ENCODE peak calls at places on chromosomes 5 and 9, in four cellular contexts. L is A549, O is IMR-90, Q is K562. Z is an unnamed sample.
A peak's percentile ranks its signal among the peaks of the same experiment; 100 is the strongest.

GRCh38 chr5:142290574-142291299 is 34.1 kb downstream of the SPRY4 start:
- DNase-seq in L (no peak), O (peak; percentile 20), Q (no peak), Z (no peak)

GRCh38 chr5:38835887-38836286 is 9.9 kb upstream of the OSMR start:
- DNase-seq in L (no peak), O (peak; percentile 33), Q (no peak), Z (no peak)

GRCh38 chr9:91676042-91676441 is 252.4 kb upstream of the NFIL3 start:
- DNase-seq in L (peak; percentile 60), O (no peak), Q (no peak), Z (peak; percentile 3)

GRCh38 chr9:115730396-115730795 is 423.2 kb upstream of the PAPPA start:
- DNase-seq in L (no peak), O (no peak), Q (no peak), Z (no peak)

GRCh38 chr9:110213413-110214044 is 5.6 kb upstream of the C9orf152 start:
- DNase-seq in L (no peak), O (no peak), Q (no peak), Z (no peak)

GRCh38 chr9:97919217-97919813 is 3.0 kb downstream of the TRMO start:
- DNase-seq in L (no peak), O (no peak), Q (no peak), Z (no peak)

GRCh38 chr9:32550046-32550608 is 2.0 kb upstream of the SMIM27 start:
- DNase-seq in L (peak; percentile 20), O (peak; percentile 53), Q (no peak), Z (no peak)

GRCh38 chr9:19787672-19788071 is 1.2 kb downstream of the SLC24A2 start:
- DNase-seq in L (no peak), O (no peak), Q (no peak), Z (no peak)

GRCh38 chr9:134545213-134546211 is 96.1 kb upstream of the COL5A1 start:
- DNase-seq in L (no peak), O (peak; percentile 72), Q (no peak), Z (no peak)

GRCh38 chr5:177472460-177473441 is 683 bp downstream of the DBN1 start:
- DNase-seq in L (no peak), O (no peak), Q (peak; percentile 88), Z (no peak)

GRCh38 chr5:173940269-173940668 is 48.7 kb upstream of the C5orf47 start:
- DNase-seq in L (no peak), O (no peak), Q (no peak), Z (no peak)

GRCh38 chr9:83231039-83231438 is 168.1 kb upstream of the RASEF start:
- DNase-seq in L (no peak), O (no peak), Q (no peak), Z (no peak)

GRCh38 chr5:172958268-172959046 is 767 bp upstream of the RPL26L1 start:
- DNase-seq in L (peak; percentile 84), O (peak; percentile 41), Q (peak; percentile 97), Z (no peak)

GRCh38 chr5:72187388-72188070 is 80.3 kb downstream of the MAP1B start:
- DNase-seq in L (no peak), O (no peak), Q (peak; percentile 53), Z (no peak)

GRCh38 chr5:179862891-179863290 is 4.3 kb upstream of the MRNIP start:
- DNase-seq in L (no peak), O (no peak), Q (no peak), Z (no peak)

GRCh38 chr9:117334101-117334500 is 80.8 kb downstream of the ASTN2 start:
- DNase-seq in L (no peak), O (no peak), Q (no peak), Z (no peak)

GRCh38 chr5:93997562-93997961 is 256.2 kb upstream of the POU5F2 start:
- DNase-seq in L (no peak), O (peak; percentile 39), Q (no peak), Z (no peak)

GRCh38 chr5:93990504-93991085 is 249.2 kb upstream of the POU5F2 start:
- DNase-seq in L (no peak), O (peak; percentile 2), Q (no peak), Z (no peak)

GRCh38 chr5:93995126-93995621 is 253.8 kb upstream of the POU5F2 start:
- DNase-seq in L (no peak), O (no peak), Q (no peak), Z (peak; percentile 11)
- TF ChIP-seq ELK1 in L (no peak), O (no peak), Q (no peak), Z (no peak)

DNA sequence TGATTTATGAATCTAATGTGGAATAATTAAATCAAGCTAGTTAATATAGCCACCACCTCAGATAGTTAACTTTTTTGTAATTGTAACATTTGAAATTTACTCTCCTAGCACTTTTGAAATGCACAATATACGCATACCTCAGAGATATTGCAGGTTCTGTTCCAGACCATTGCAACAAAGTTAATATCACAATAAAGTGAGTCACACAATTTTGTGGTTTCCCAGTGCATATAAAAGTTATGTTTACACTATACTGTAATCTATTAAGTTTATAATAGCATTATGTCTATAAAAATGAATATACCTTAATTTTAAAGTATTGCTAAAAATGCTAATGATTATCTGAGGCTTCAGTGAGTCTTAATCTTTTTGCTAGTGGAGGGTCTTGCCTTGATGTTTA is 235.2 kb upstream of the ADAMTSL1 start:
- DNase-seq in L (no peak), O (peak; percentile 56), Q (no peak), Z (no peak)
- TF ChIP-seq ELK1 in L (no peak), O (no peak), Q (no peak), Z (no peak)

DNA sequence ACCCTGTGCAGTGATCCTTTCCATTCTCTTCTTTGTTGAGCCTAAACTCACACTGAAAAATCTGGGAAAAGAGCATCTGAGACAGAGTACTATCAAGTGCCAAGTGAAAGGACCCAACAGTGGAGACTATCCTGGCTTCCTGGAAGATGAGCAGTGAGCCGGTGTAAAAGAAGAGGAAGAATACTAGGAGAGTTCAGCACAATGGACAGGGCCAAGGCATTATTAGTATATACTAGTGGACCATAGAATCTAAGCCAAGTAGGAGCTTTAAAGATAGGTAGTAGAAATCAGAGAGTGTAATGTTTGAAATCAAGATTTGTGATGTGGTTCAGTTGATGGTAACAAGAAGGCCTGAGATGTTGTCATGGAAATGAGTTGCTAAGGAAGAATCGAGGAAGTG is 140.8 kb downstream of the CAMK4 start:
- DNase-seq in L (no peak), O (peak; percentile 17), Q (no peak), Z (no peak)
- TF ChIP-seq ELK1 in L (no peak), O (no peak), Q (no peak), Z (no peak)

GRCh38 chr9:129319076-129319937 is 141.2 kb upstream of the IER5L start:
- DNase-seq in L (no peak), O (no peak), Q (no peak), Z (no peak)
- TF ChIP-seq ELK1 in L (no peak), O (no peak), Q (no peak), Z (no peak)

DNA sequence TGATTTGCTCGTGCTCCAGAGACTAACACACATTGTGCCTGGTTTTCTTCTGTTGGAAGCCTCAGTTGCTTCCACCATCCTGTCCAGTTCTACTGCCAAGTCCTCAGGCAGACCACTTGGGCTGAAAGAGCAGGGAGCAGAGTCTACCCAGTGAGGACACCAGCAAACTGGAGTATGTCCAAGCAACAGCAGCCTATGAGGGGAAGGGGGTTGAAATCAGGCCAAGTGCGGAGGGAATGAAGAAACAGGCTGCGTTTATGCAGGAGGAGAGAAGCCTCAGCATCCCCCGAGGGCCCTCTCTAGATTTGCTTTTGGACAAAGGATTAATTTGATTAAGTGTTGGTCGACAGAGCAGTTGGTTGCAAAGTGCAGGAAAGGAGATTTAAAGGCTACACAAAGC is 14.5 kb downstream of the DOCK2 start:
- DNase-seq in L (no peak), O (no peak), Q (no peak), Z (no peak)
- TF ChIP-seq ELK1 in L (no peak), O (no peak), Q (no peak), Z (peak; percentile 27)

DNA sequence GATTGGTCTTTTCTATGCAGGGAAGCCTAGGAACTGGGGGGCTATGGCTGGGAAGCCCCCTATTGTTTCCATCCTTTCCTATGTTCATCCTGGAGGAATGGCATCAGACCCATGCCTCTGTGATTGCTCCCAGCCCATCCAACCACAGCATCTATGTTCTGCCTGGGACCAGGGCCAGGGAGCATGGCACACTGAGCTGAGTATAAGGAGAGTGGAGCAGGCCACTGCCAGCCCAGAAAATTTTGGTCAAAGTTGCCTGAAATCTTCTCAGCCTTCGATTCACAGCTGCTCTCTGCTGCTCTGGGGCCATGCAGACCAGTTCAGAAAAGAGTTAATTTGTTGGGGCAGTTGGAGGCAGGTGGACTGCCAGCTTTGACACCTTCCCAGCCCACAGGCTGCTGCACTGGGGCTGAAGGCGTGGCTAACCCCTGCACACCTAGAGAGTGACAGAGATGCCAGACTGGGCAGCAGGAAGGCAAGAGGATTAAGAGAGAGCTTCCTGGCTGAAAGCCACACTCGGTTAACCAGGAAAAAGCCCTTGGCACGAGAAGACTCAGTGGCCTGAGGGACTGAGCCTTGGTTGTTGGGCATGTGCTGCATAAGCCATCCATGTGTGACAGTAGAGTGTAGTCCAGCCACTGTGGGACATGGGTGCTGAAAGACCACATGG is 12.1 kb downstream of the TGFBI start:
- DNase-seq in L (no peak), O (no peak), Q (no peak), Z (no peak)
- TF ChIP-seq ELK1 in L (no peak), O (no peak), Q (no peak), Z (no peak)

GRCh38 chr9:128625391-128626145 is 31.1 kb downstream of the DYNC2I2 start:
- DNase-seq in L (no peak), O (no peak), Q (no peak), Z (no peak)
- TF ChIP-seq ELK1 in L (no peak), O (no peak), Q (no peak), Z (no peak)

GRCh38 chr5:15233566-15233965 is 266.4 kb upstream of the FBXL7 start:
- DNase-seq in L (no peak), O (peak; percentile 52), Q (no peak), Z (no peak)

GRCh38 chr5:15234911-15235310 is 265.1 kb upstream of the FBXL7 start:
- DNase-seq in L (no peak), O (no peak), Q (no peak), Z (no peak)

GRCh38 chr5:15238006-15238405 is 262.0 kb upstream of the FBXL7 start:
- DNase-seq in L (no peak), O (no peak), Q (no peak), Z (no peak)

GRCh38 chr5:15236911-15237508 is 263.0 kb upstream of the FBXL7 start:
- DNase-seq in L (no peak), O (no peak), Q (no peak), Z (no peak)

GRCh38 chr5:15234366-15234765 is 265.6 kb upstream of the FBXL7 start:
- DNase-seq in L (no peak), O (peak; percentile 16), Q (no peak), Z (no peak)
- TF ChIP-seq ELK1 in L (no peak), O (no peak), Q (no peak), Z (no peak)

GRCh38 chr9:84975926-84976325 is 306.4 kb downstream of the NTRK2 start:
- DNase-seq in L (no peak), O (no peak), Q (no peak), Z (no peak)

GRCh38 chr9:84974258-84974657 is 304.7 kb downstream of the NTRK2 start:
- DNase-seq in L (no peak), O (no peak), Q (no peak), Z (no peak)

GRCh38 chr9:84974790-84975189 is 305.3 kb downstream of the NTRK2 start:
- DNase-seq in L (no peak), O (no peak), Q (no peak), Z (no peak)

GRCh38 chr9:84983749-84984148 is 314.2 kb downstream of the NTRK2 start:
- DNase-seq in L (no peak), O (no peak), Q (no peak), Z (no peak)

DNA sequence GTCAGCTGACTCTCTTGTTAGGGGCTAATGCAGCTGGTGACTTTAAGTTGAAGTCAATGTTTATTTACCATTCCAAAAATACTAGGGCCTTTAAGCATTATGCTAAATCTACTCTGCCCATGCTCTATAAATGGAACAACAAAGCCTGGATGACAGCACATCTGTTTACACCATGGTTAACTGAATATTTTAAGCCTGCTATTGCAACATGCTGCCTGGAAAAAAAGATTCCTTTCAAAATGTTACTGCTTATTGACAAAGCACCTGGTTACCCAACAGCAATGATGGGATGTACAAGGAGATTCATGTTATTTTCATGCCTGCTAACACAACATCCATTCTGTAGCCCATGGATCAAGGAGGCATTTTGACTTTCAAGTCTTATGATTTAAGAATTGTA is 309.2 kb downstream of the NTRK2 start:
- DNase-seq in L (no peak), O (no peak), Q (no peak), Z (no peak)
- TF ChIP-seq ELK1 in L (no peak), O (no peak), Q (no peak), Z (no peak)

Z was measured in GM12878.